ENCODE peak calls at places on chromosomes 6 and 20, in seven cellular contexts. O is HAP-1, V is heart left ventricle, B is H9, H is cardiac muscle cell, C is left cardiac atrium, U is neural crest cell. R is an unnamed sample.
A peak's percentile ranks its signal among the peaks of the same experiment; 100 is the strongest.

GRCh38 chr20:56513807-56514150 is 10.8 kb upstream of the FAM209A start:
- DNase-seq in O (no peak), V (no peak), B (no peak), H (no peak), C (no peak), U (no peak), R (no peak)

GRCh38 chr6:25971187-25971811 is 8.7 kb downstream of the TRIM38 start:
- DNase-seq in O (no peak), V (peak; percentile 63), B (no peak), H (peak; percentile 97), C (peak; percentile 54), U (no peak), R (no peak)

GRCh38 chr6:36216559-36216958 is 20.0 kb downstream of the BRPF3 start:
- DNase-seq in O (no peak), V (no peak), B (no peak), H (peak; percentile 54), C (no peak), U (no peak), R (no peak)

GRCh38 chr6:39218868-39219567 is 10.3 kb downstream of the KCNK5 start:
- DNase-seq in O (no peak), V (no peak), B (no peak), H (peak; percentile 16), C (no peak), U (no peak), R (no peak)

GRCh38 chr20:50783390-50783789 is 11.5 kb upstream of the BCAS4 start:
- DNase-seq in O (no peak), V (no peak), B (no peak), H (no peak), C (no peak), U (no peak), R (no peak)

GRCh38 chr6:14349507-14349906 is 231.9 kb downstream of the CD83 start:
- DNase-seq in O (no peak), V (no peak), B (no peak), H (peak; percentile 24), C (no peak), U (no peak), R (no peak)

GRCh38 chr6:106334646-106335448 is 9.3 kb upstream of the ATG5 start:
- DNase-seq in O (peak; percentile 56), V (peak; percentile 31), B (peak; percentile 72), H (peak; percentile 64), C (peak; percentile 41), U (peak; percentile 15), R (peak; percentile 32)

GRCh38 chr20:53949319-53949839 is 121.0 kb downstream of the BCAS1 start:
- DNase-seq in O (no peak), V (peak; percentile 77), B (no peak), H (peak; percentile 88), C (peak; percentile 69), U (no peak), R (no peak)

GRCh38 chr20:61502433-61502832 is 250.4 kb downstream of the CDH4 start:
- DNase-seq in O (no peak), V (no peak), B (no peak), H (no peak), C (no peak), U (no peak), R (no peak)

GRCh38 chr6:113879186-113880096 is 22.3 kb downstream of the MARCKS start:
- DNase-seq in O (peak; percentile 65), V (peak; percentile 36), B (peak; percentile 65), H (peak; percentile 85), C (peak; percentile 51), U (peak; percentile 30), R (no peak)

GRCh38 chr6:12832341-12832740 is 115.8 kb downstream of the PHACTR1 start:
- DNase-seq in O (no peak), V (no peak), B (no peak), H (no peak), C (no peak), U (no peak), R (no peak)

GRCh38 chr6:166627875-166628849 is 1.1 kb upstream of the RPS6KA2 start:
- DNase-seq in O (peak; percentile 81), V (peak; percentile 90), B (peak; percentile 68), H (peak; percentile 61), C (peak; percentile 87), U (peak; percentile 54), R (no peak)

GRCh38 chr20:13822459-13822858 is 37.6 kb downstream of the NDUFAF5 start:
- DNase-seq in O (no peak), V (no peak), B (peak; percentile 51), H (no peak), C (no peak), U (no peak), R (no peak)

GRCh38 chr6:61679625-61680024 is 606.4 kb downstream of the KHDRBS2 start:
- DNase-seq in O (no peak), V (no peak), B (no peak), H (no peak), C (no peak), U (no peak), R (no peak)

GRCh38 chr6:88119769-88120168 is 46.4 kb downstream of the CNR1 start:
- DNase-seq in O (peak; percentile 33), V (no peak), B (no peak), H (peak; percentile 2), C (no peak), U (no peak), R (peak; percentile 18)

GRCh38 chr6:156988276-156989158 is 211.3 kb downstream of the ARID1B start:
- DNase-seq in O (peak; percentile 77), V (no peak), B (no peak), H (peak; percentile 34), C (no peak), U (no peak), R (peak; percentile 30)

GRCh38 chr6:135149376-135149775 is 31.7 kb upstream of the MYB start:
- DNase-seq in O (no peak), V (no peak), B (no peak), H (no peak), C (no peak), U (no peak), R (no peak)

GRCh38 chr6:134734312-134734869 is 215.5 kb downstream of the ALDH8A1 start:
- DNase-seq in O (no peak), V (no peak), B (no peak), H (no peak), C (no peak), U (no peak), R (no peak)

GRCh38 chr6:24646771-24647170 is 780 bp upstream of the KIAA0319 start:
- DNase-seq in O (no peak), V (no peak), B (no peak), H (peak; percentile 18), C (no peak), U (no peak), R (no peak)

R was measured in NT2/D1.